ENCODE peak calls at places on chromosomes 16 and 17, in nine cellular contexts. H is fibroblast of the aortic adventitia; E is omental fat pad; K is SW480; F is GM23248; D is stimulated activated CD4-positive, alpha-beta T cell treated with anti-CD3 and anti-CD28 coated beads, TNF-alpha, amount 100 ng/mL, for 48 hours; R is stomach; C is HuH-7; V is esophagus squamous epithelium. I is an unnamed sample.

GRCh38 chr17:60720763-60721531 is 43.3 kb downstream of the BCAS3 start:
- DNase-seq in F (peak; percentile 76), H (peak; percentile 85), K (peak; percentile 33), R (no peak), E (no peak), D (no peak), V (no peak), C (peak; percentile 26), I (peak; percentile 63)

GRCh38 chr16:58086381-58087208 is 42.6 kb downstream of the CFAP20 start:
- DNase-seq in F (no peak), D (no peak), K (no peak), C (no peak), H (no peak), V (no peak), E (no peak), R (no peak), I (no peak)

GRCh38 chr16:51630051-51630450 is 479.0 kb upstream of the SALL1 start:
- DNase-seq in V (no peak), R (no peak), C (no peak), D (no peak), F (no peak), H (no peak), E (no peak), K (no peak), I (no peak)

GRCh38 chr16:71792176-71792575 is 16.5 kb downstream of the AP1G1 start:
- DNase-seq in F (peak; percentile 60), V (no peak), D (no peak), E (no peak), H (peak; percentile 21), K (no peak), R (no peak), C (no peak), I (no peak)

GRCh38 chr17:19457046-19457445 is 46.0 kb downstream of the RNF112 start:
- DNase-seq in K (no peak), C (no peak), F (no peak), V (no peak), H (no peak), R (no peak), D (no peak), E (no peak), I (no peak)

GRCh38 chr16:424623-425081 is 797 bp upstream of the RAB11FIP3 start:
- DNase-seq in H (no peak), D (no peak), V (no peak), E (no peak), R (peak; percentile 40), C (no peak), K (peak; percentile 43), F (peak; percentile 63), I (peak; percentile 40)

GRCh38 chr17:60315650-60316049 is 76.3 kb downstream of the USP32 start:
- DNase-seq in E (no peak), C (peak; percentile 16), D (no peak), V (no peak), R (no peak), H (no peak), K (no peak), F (no peak), I (peak; percentile 35)

GRCh38 chr16:28863929-28864886 is 565 bp downstream of the SH2B1 start:
- DNase-seq in E (no peak), C (peak; percentile 39), D (no peak), K (no peak), F (peak; percentile 83), V (no peak), R (no peak), H (peak; percentile 64), I (no peak)

GRCh38 chr17:43540821-43541674 is 5.1 kb downstream of the ETV4 start:
- DNase-seq in F (no peak), V (no peak), R (no peak), H (peak; percentile 49), K (no peak), D (no peak), C (no peak), E (no peak), I (no peak)

GRCh38 chr17:64229815-64230550 is 33.1 kb downstream of the TEX2 start:
- DNase-seq in K (no peak), H (no peak), F (no peak), E (no peak), R (no peak), V (no peak), D (no peak), C (no peak), I (no peak)

GRCh38 chr17:81868674-81869220 is 2.4 kb downstream of the ARHGDIA start:
- DNase-seq in H (peak; percentile 80), K (peak; percentile 83), C (no peak), E (no peak), F (peak; percentile 78), R (no peak), D (no peak), V (no peak), I (peak; percentile 58)

GRCh38 chr17:17186051-17186450 is 20.1 kb downstream of the PLD6 start:
- DNase-seq in D (peak; percentile 41), H (no peak), C (no peak), K (no peak), R (peak; percentile 29), E (no peak), F (peak; percentile 28), V (no peak), I (no peak)

GRCh38 chr16:56742030-56742984 is 12.4 kb downstream of the NUP93 start:
- DNase-seq in K (no peak), V (no peak), F (peak; percentile 91), H (peak; percentile 86), C (no peak), R (no peak), E (no peak), D (no peak), I (no peak)

GRCh38 chr17:81480140-81480917 is 32.3 kb downstream of the ACTG1 start:
- DNase-seq in E (no peak), H (peak; percentile 81), V (no peak), R (no peak), C (peak; percentile 68), F (peak; percentile 72), D (no peak), K (no peak), I (no peak)

GRCh38 chr16:30953511-30954124 is 3.9 kb upstream of the SETD1A start:
- DNase-seq in H (peak; percentile 66), D (peak; percentile 46), E (no peak), K (no peak), V (no peak), R (peak; percentile 56), C (peak; percentile 76), F (peak; percentile 85), I (peak; percentile 49)

GRCh38 chr17:62631086-62631935 is 3.8 kb downstream of the MRC2 start:
- DNase-seq in D (no peak), F (no peak), H (no peak), R (no peak), C (no peak), V (no peak), K (no peak), E (no peak), I (no peak)

GRCh38 chr17:21452377-21453143 is 76.4 kb downstream of the KCNJ12 start:
- DNase-seq in K (no peak), R (peak; percentile 45), H (peak; percentile 79), C (no peak), F (peak; percentile 78), V (no peak), D (no peak), E (no peak), I (peak; percentile 62)

GRCh38 chr17:6591599-6592158 is 35.3 kb upstream of the PITPNM3 start:
- DNase-seq in C (no peak), H (peak; percentile 60), K (no peak), R (no peak), E (no peak), D (no peak), V (no peak), F (peak; percentile 91), I (peak; percentile 79)

GRCh38 chr17:80802626-80803450 is 188.8 kb upstream of the CHMP6 start:
- DNase-seq in K (no peak), F (no peak), H (no peak), C (no peak), D (no peak), V (no peak), E (no peak), R (no peak), I (no peak)

GRCh38 chr17:79927136-79927661 is 88.0 kb upstream of the CBX4 start:
- DNase-seq in E (no peak), R (no peak), F (no peak), C (no peak), H (no peak), K (no peak), D (no peak), V (no peak), I (no peak)

GRCh38 chr17:39761861-39762496 is 24.2 kb downstream of the GRB7 start:
- DNase-seq in F (peak; percentile 13), E (no peak), H (no peak), D (no peak), V (no peak), K (no peak), C (no peak), R (no peak), I (no peak)

GRCh38 chr16:23858496-23859062 is 22.8 kb downstream of the PRKCB start:
- DNase-seq in K (no peak), F (peak; percentile 5), V (no peak), R (no peak), D (no peak), C (no peak), E (no peak), H (no peak), I (no peak)

GRCh38 chr16:72241930-72242329 is 70.0 kb upstream of the PMFBP1 start:
- DNase-seq in R (no peak), H (peak; percentile 73), C (peak; percentile 39), E (no peak), V (no peak), F (peak; percentile 76), D (no peak), K (peak; percentile 48), I (peak; percentile 35)

GRCh38 chr16:53031323-53031942 is 21.3 kb downstream of the CHD9NB start:
- DNase-seq in E (no peak), R (no peak), K (no peak), C (no peak), H (no peak), V (no peak), D (no peak), F (no peak), I (no peak)

GRCh38 chr16:3618782-3619166 is 7.4 kb upstream of the SLX4 start:
- DNase-seq in V (no peak), K (peak; percentile 14), R (peak; percentile 24), F (peak; percentile 10), C (no peak), H (no peak), E (no peak), D (no peak), I (peak; percentile 46)

GRCh38 chr16:51392651-51393187 is 241.6 kb upstream of the SALL1 start:
- DNase-seq in H (peak; percentile 90), D (no peak), C (no peak), K (no peak), E (no peak), R (no peak), V (no peak), F (peak; percentile 96), I (no peak)

GRCh38 chr16:48617711-48618148 is 7.8 kb upstream of the N4BP1 start:
- DNase-seq in H (peak; percentile 84), F (peak; percentile 78), K (no peak), V (no peak), R (peak; percentile 36), D (no peak), C (no peak), E (no peak), I (no peak)

GRCh38 chr17:31295489-31295871 is 1.6 kb downstream of the OMG start:
- DNase-seq in R (no peak), F (no peak), C (no peak), D (no peak), E (no peak), H (no peak), K (no peak), V (no peak), I (no peak)

I was measured in A549.